ENCODE peak calls at places on chromosome 5, in nine cellular contexts. One of them, this sample, is unnamed. For H3K9me3, the result is how much of the 10 kb centered on the place peaks cover.

GRCh38 chr5:150068472-150068871 is 17.9 kb downstream of the CSF1R start:
- DNase-seq in transverse colon: no peak
- DNase-seq in PC-9: peak
- DNase-seq in stomach: peak
- DNase-seq in CD4-positive, alpha-beta T cell: no peak
- DNase-seq in uterus: no peak
- DNase-seq in mammary epithelial cell: no peak
- DNase-seq in Panc1: no peak
- DNase-seq in astrocyte: no peak
- DNase-seq in this sample: no peak

GRCh38 chr5:50415912-50416311 is 25.2 kb downstream of the EMB start:
- DNase-seq in transverse colon: no peak
- DNase-seq in PC-9: no peak
- DNase-seq in stomach: no peak
- DNase-seq in CD4-positive, alpha-beta T cell: no peak
- DNase-seq in uterus: no peak
- DNase-seq in mammary epithelial cell: no peak
- DNase-seq in Panc1: no peak
- DNase-seq in astrocyte: no peak
- DNase-seq in this sample: no peak

GRCh38 chr5:151664694-151665583 is 21.8 kb downstream of the SPARC start:
- DNase-seq in transverse colon: no peak
- DNase-seq in PC-9: no peak
- DNase-seq in stomach: no peak
- DNase-seq in CD4-positive, alpha-beta T cell: no peak
- DNase-seq in uterus: peak
- DNase-seq in mammary epithelial cell: no peak
- DNase-seq in Panc1: no peak
- DNase-seq in astrocyte: peak
- DNase-seq in this sample: peak

GRCh38 chr5:39076757-39077475 is 2.7 kb upstream of the RICTOR start:
- DNase-seq in transverse colon: no peak
- DNase-seq in PC-9: no peak
- DNase-seq in stomach: no peak
- DNase-seq in CD4-positive, alpha-beta T cell: no peak
- DNase-seq in uterus: no peak
- DNase-seq in mammary epithelial cell: peak
- DNase-seq in Panc1: no peak
- DNase-seq in astrocyte: peak
- DNase-seq in this sample: no peak

GRCh38 chr5:4306029-4306428 is 710.4 kb downstream of the IRX1 start:
- DNase-seq in transverse colon: no peak
- DNase-seq in PC-9: no peak
- DNase-seq in stomach: no peak
- DNase-seq in CD4-positive, alpha-beta T cell: no peak
- DNase-seq in uterus: no peak
- DNase-seq in mammary epithelial cell: no peak
- DNase-seq in Panc1: no peak
- DNase-seq in astrocyte: no peak
- DNase-seq in this sample: no peak

GRCh38 chr5:99900302-99900811 is 634.8 kb upstream of the FAM174A start:
- DNase-seq in transverse colon: no peak
- DNase-seq in PC-9: peak
- DNase-seq in stomach: no peak
- DNase-seq in CD4-positive, alpha-beta T cell: no peak
- DNase-seq in uterus: no peak
- DNase-seq in mammary epithelial cell: peak
- DNase-seq in Panc1: peak
- DNase-seq in astrocyte: peak
- DNase-seq in this sample: no peak

GRCh38 chr5:33936004-33936380 is 194 bp upstream of the RXFP3 start:
- DNase-seq in transverse colon: peak
- DNase-seq in PC-9: peak
- DNase-seq in stomach: peak
- DNase-seq in CD4-positive, alpha-beta T cell: no peak
- DNase-seq in uterus: peak
- DNase-seq in mammary epithelial cell: peak
- DNase-seq in Panc1: no peak
- DNase-seq in astrocyte: peak
- DNase-seq in this sample: peak

GRCh38 chr5:174532453-174533126 is 191.8 kb upstream of the MSX2 start:
- DNase-seq in transverse colon: peak
- DNase-seq in PC-9: peak
- DNase-seq in stomach: peak
- DNase-seq in CD4-positive, alpha-beta T cell: no peak
- DNase-seq in uterus: peak
- DNase-seq in mammary epithelial cell: peak
- DNase-seq in Panc1: peak
- DNase-seq in astrocyte: peak
- DNase-seq in this sample: peak

GRCh38 chr5:773517-774264 is 10.8 kb downstream of the ZDHHC11B start:
- DNase-seq in transverse colon: no peak
- DNase-seq in PC-9: no peak
- DNase-seq in stomach: no peak
- DNase-seq in CD4-positive, alpha-beta T cell: no peak
- DNase-seq in uterus: no peak
- DNase-seq in mammary epithelial cell: no peak
- DNase-seq in Panc1: no peak
- DNase-seq in astrocyte: no peak
- DNase-seq in this sample: no peak

GRCh38 chr5:776862-777711 is 7.4 kb downstream of the ZDHHC11B start:
- DNase-seq in transverse colon: no peak
- DNase-seq in PC-9: no peak
- DNase-seq in stomach: no peak
- DNase-seq in CD4-positive, alpha-beta T cell: no peak
- DNase-seq in uterus: no peak
- DNase-seq in mammary epithelial cell: no peak
- DNase-seq in Panc1: no peak
- DNase-seq in astrocyte: no peak
- DNase-seq in this sample: no peak

GRCh38 chr5:777756-778161 is 6.8 kb downstream of the ZDHHC11B start:
- DNase-seq in transverse colon: no peak
- DNase-seq in PC-9: no peak
- DNase-seq in stomach: no peak
- DNase-seq in CD4-positive, alpha-beta T cell: no peak
- DNase-seq in uterus: peak
- DNase-seq in mammary epithelial cell: no peak
- DNase-seq in Panc1: no peak
- DNase-seq in astrocyte: no peak
- DNase-seq in this sample: no peak

GRCh38 chr5:775960-776861 is 8.3 kb downstream of the ZDHHC11B start:
- DNase-seq in transverse colon: no peak
- DNase-seq in PC-9: no peak
- DNase-seq in stomach: no peak
- DNase-seq in CD4-positive, alpha-beta T cell: no peak
- DNase-seq in uterus: no peak
- DNase-seq in mammary epithelial cell: no peak
- DNase-seq in Panc1: no peak
- DNase-seq in astrocyte: no peak
- DNase-seq in this sample: no peak
- H3K9me3 ChIP-seq in transverse colon: under half
- H3K9me3 ChIP-seq in PC-9: under half
- H3K9me3 ChIP-seq in stomach: under half
- H3K9me3 ChIP-seq in CD4-positive, alpha-beta T cell: under half
- H3K9me3 ChIP-seq in uterus: under half
- H3K9me3 ChIP-seq in mammary epithelial cell: under half
- H3K9me3 ChIP-seq in Panc1: under half
- H3K9me3 ChIP-seq in astrocyte: under half
- H3K9me3 ChIP-seq in this sample: under half

GRCh38 chr5:141338538-141339306 is at the start of gene PCDHGA2:
- DNase-seq in transverse colon: no peak
- DNase-seq in PC-9: peak
- DNase-seq in stomach: no peak
- DNase-seq in CD4-positive, alpha-beta T cell: no peak
- DNase-seq in uterus: no peak
- DNase-seq in mammary epithelial cell: peak
- DNase-seq in Panc1: no peak
- DNase-seq in astrocyte: peak
- DNase-seq in this sample: peak

GRCh38 chr5:141343953-141344463 is 379 bp downstream of the PCDHGA3 start:
- DNase-seq in transverse colon: no peak
- DNase-seq in PC-9: no peak
- DNase-seq in stomach: no peak
- DNase-seq in CD4-positive, alpha-beta T cell: no peak
- DNase-seq in uterus: no peak
- DNase-seq in mammary epithelial cell: no peak
- DNase-seq in Panc1: no peak
- DNase-seq in astrocyte: no peak
- DNase-seq in this sample: no peak

GRCh38 chr5:141345327-141345726 is 1.7 kb downstream of the PCDHGA3 start:
- DNase-seq in transverse colon: no peak
- DNase-seq in PC-9: no peak
- DNase-seq in stomach: no peak
- DNase-seq in CD4-positive, alpha-beta T cell: no peak
- DNase-seq in uterus: no peak
- DNase-seq in mammary epithelial cell: no peak
- DNase-seq in Panc1: no peak
- DNase-seq in astrocyte: no peak
- DNase-seq in this sample: no peak

GRCh38 chr5:141343242-141343952 is at the start of gene PCDHGA3:
- DNase-seq in transverse colon: no peak
- DNase-seq in PC-9: no peak
- DNase-seq in stomach: no peak
- DNase-seq in CD4-positive, alpha-beta T cell: no peak
- DNase-seq in uterus: no peak
- DNase-seq in mammary epithelial cell: peak
- DNase-seq in Panc1: no peak
- DNase-seq in astrocyte: peak
- DNase-seq in this sample: no peak

DNA sequence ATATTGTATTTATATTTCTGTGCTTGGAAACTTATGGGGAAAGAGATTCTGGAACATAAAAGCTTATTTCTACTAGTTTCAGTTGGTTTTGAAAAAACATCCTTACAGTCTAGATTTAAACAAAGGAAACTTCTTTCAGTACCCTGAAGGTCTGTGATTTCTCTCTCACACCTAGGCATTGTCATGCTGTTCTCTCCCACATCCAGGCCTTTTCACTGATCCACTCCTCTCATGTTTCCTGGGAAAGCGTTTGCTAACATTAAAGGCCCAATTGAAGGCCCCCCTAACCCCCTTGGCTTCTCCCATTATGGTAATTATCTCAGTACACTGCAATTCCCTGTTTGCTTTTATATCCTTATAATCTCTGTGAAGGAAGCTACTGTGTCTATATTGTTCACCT is 856 bp upstream of the PCDHGA3 start:
- DNase-seq in transverse colon: no peak
- DNase-seq in PC-9: no peak
- DNase-seq in stomach: no peak
- DNase-seq in CD4-positive, alpha-beta T cell: no peak
- DNase-seq in uterus: no peak
- DNase-seq in mammary epithelial cell: no peak
- DNase-seq in Panc1: no peak
- DNase-seq in astrocyte: no peak
- DNase-seq in this sample: no peak
- H3K9me3 ChIP-seq in transverse colon: under half
- H3K9me3 ChIP-seq in PC-9: under half
- H3K9me3 ChIP-seq in stomach: under half
- H3K9me3 ChIP-seq in CD4-positive, alpha-beta T cell: under half
- H3K9me3 ChIP-seq in uterus: half or more
- H3K9me3 ChIP-seq in mammary epithelial cell: under half
- H3K9me3 ChIP-seq in Panc1: under half
- H3K9me3 ChIP-seq in astrocyte: under half
- H3K9me3 ChIP-seq in this sample: under half

GRCh38 chr5:69248019-69248418 is 13.3 kb downstream of the CDK7 start:
- DNase-seq in transverse colon: no peak
- DNase-seq in PC-9: no peak
- DNase-seq in stomach: no peak
- DNase-seq in CD4-positive, alpha-beta T cell: no peak
- DNase-seq in uterus: no peak
- DNase-seq in mammary epithelial cell: no peak
- DNase-seq in Panc1: no peak
- DNase-seq in astrocyte: no peak
- DNase-seq in this sample: no peak

GRCh38 chr5:69250593-69250992 is 15.9 kb downstream of the CDK7 start:
- DNase-seq in transverse colon: no peak
- DNase-seq in PC-9: no peak
- DNase-seq in stomach: no peak
- DNase-seq in CD4-positive, alpha-beta T cell: no peak
- DNase-seq in uterus: no peak
- DNase-seq in mammary epithelial cell: no peak
- DNase-seq in Panc1: no peak
- DNase-seq in astrocyte: no peak
- DNase-seq in this sample: no peak

GRCh38 chr5:69242215-69242927 is 7.7 kb downstream of the CDK7 start:
- DNase-seq in transverse colon: no peak
- DNase-seq in PC-9: no peak
- DNase-seq in stomach: no peak
- DNase-seq in CD4-positive, alpha-beta T cell: no peak
- DNase-seq in uterus: no peak
- DNase-seq in mammary epithelial cell: no peak
- DNase-seq in Panc1: no peak
- DNase-seq in astrocyte: no peak
- DNase-seq in this sample: no peak

GRCh38 chr5:69245031-69245430 is 10.3 kb downstream of the CDK7 start:
- DNase-seq in transverse colon: no peak
- DNase-seq in PC-9: no peak
- DNase-seq in stomach: no peak
- DNase-seq in CD4-positive, alpha-beta T cell: no peak
- DNase-seq in uterus: no peak
- DNase-seq in mammary epithelial cell: no peak
- DNase-seq in Panc1: no peak
- DNase-seq in astrocyte: no peak
- DNase-seq in this sample: no peak
- H3K9me3 ChIP-seq in transverse colon: under half
- H3K9me3 ChIP-seq in PC-9: under half
- H3K9me3 ChIP-seq in stomach: under half
- H3K9me3 ChIP-seq in CD4-positive, alpha-beta T cell: under half
- H3K9me3 ChIP-seq in uterus: under half
- H3K9me3 ChIP-seq in mammary epithelial cell: under half
- H3K9me3 ChIP-seq in Panc1: under half
- H3K9me3 ChIP-seq in astrocyte: under half
- H3K9me3 ChIP-seq in this sample: under half

GRCh38 chr5:140753561-140753960 is 32.4 kb upstream of the PCDHA1 start:
- DNase-seq in transverse colon: no peak
- DNase-seq in PC-9: no peak
- DNase-seq in stomach: no peak
- DNase-seq in CD4-positive, alpha-beta T cell: no peak
- DNase-seq in uterus: no peak
- DNase-seq in mammary epithelial cell: no peak
- DNase-seq in Panc1: no peak
- DNase-seq in astrocyte: no peak
- DNase-seq in this sample: no peak
- H3K9me3 ChIP-seq in transverse colon: under half
- H3K9me3 ChIP-seq in PC-9: under half
- H3K9me3 ChIP-seq in stomach: under half
- H3K9me3 ChIP-seq in CD4-positive, alpha-beta T cell: half or more
- H3K9me3 ChIP-seq in uterus: under half
- H3K9me3 ChIP-seq in mammary epithelial cell: under half
- H3K9me3 ChIP-seq in Panc1: under half
- H3K9me3 ChIP-seq in astrocyte: under half
- H3K9me3 ChIP-seq in this sample: under half

GRCh38 chr5:18264126-18264882 is 630.0 kb downstream of the TAF11L14 start:
- DNase-seq in transverse colon: no peak
- DNase-seq in PC-9: no peak
- DNase-seq in stomach: no peak
- DNase-seq in CD4-positive, alpha-beta T cell: no peak
- DNase-seq in uterus: no peak
- DNase-seq in mammary epithelial cell: no peak
- DNase-seq in Panc1: no peak
- DNase-seq in astrocyte: no peak
- DNase-seq in this sample: no peak
- H3K9me3 ChIP-seq in transverse colon: under half
- H3K9me3 ChIP-seq in PC-9: under half
- H3K9me3 ChIP-seq in stomach: under half
- H3K9me3 ChIP-seq in CD4-positive, alpha-beta T cell: under half
- H3K9me3 ChIP-seq in uterus: under half
- H3K9me3 ChIP-seq in mammary epithelial cell: under half
- H3K9me3 ChIP-seq in Panc1: under half
- H3K9me3 ChIP-seq in astrocyte: under half
- H3K9me3 ChIP-seq in this sample: under half